ENCODE peak calls at places on chromosomes 2 and 18, in nine cellular contexts. One of them, this sample, is unnamed.
A peak's percentile ranks its signal among the peaks of the same experiment; 100 is the strongest.

GRCh38 chr2:88451647-88452150 is 794 bp downstream of the FOXI3 start:
- DNase-seq in posterior vena cava: no peak
- DNase-seq in retina: peak; percentile 86
- DNase-seq in NCI-H2081: peak; percentile 24
- DNase-seq in M059J: no peak
- DNase-seq in AG04450: no peak
- DNase-seq in astrocyte of the cerebellum: no peak
- DNase-seq in NCI-H1105 treated with DMSO at 0.1 percent for 48 hours: peak; percentile 45
- DNase-seq in C1 segment of cervical spinal cord: no peak
- DNase-seq in this sample: no peak

GRCh38 chr2:241896746-241897201 is 27.2 kb downstream of the RTP5 start:
- DNase-seq in posterior vena cava: peak; percentile 17
- DNase-seq in retina: no peak
- DNase-seq in NCI-H2081: no peak
- DNase-seq in M059J: no peak
- DNase-seq in AG04450: no peak
- DNase-seq in astrocyte of the cerebellum: no peak
- DNase-seq in NCI-H1105 treated with DMSO at 0.1 percent for 48 hours: no peak
- DNase-seq in C1 segment of cervical spinal cord: no peak
- DNase-seq in this sample: no peak

GRCh38 chr2:209147981-209148380 is 275.9 kb upstream of the MAP2 start:
- DNase-seq in posterior vena cava: no peak
- DNase-seq in retina: no peak
- DNase-seq in NCI-H2081: no peak
- DNase-seq in M059J: no peak
- DNase-seq in AG04450: no peak
- DNase-seq in astrocyte of the cerebellum: no peak
- DNase-seq in NCI-H1105 treated with DMSO at 0.1 percent for 48 hours: no peak
- DNase-seq in C1 segment of cervical spinal cord: no peak
- DNase-seq in this sample: no peak

GRCh38 chr2:143176606-143177005 is 47.4 kb downstream of the ARHGAP15 start:
- DNase-seq in posterior vena cava: no peak
- DNase-seq in retina: no peak
- DNase-seq in NCI-H2081: no peak
- DNase-seq in M059J: no peak
- DNase-seq in AG04450: no peak
- DNase-seq in astrocyte of the cerebellum: no peak
- DNase-seq in NCI-H1105 treated with DMSO at 0.1 percent for 48 hours: no peak
- DNase-seq in C1 segment of cervical spinal cord: no peak
- DNase-seq in this sample: no peak

GRCh38 chr2:160417745-160418397 is 75.7 kb downstream of the RBMS1 start:
- DNase-seq in posterior vena cava: no peak
- DNase-seq in retina: no peak
- DNase-seq in NCI-H2081: no peak
- DNase-seq in M059J: peak; percentile 95
- DNase-seq in AG04450: no peak
- DNase-seq in astrocyte of the cerebellum: no peak
- DNase-seq in NCI-H1105 treated with DMSO at 0.1 percent for 48 hours: no peak
- DNase-seq in C1 segment of cervical spinal cord: no peak
- DNase-seq in this sample: no peak

GRCh38 chr2:202592580-202592979 is 42.2 kb upstream of the FAM117B start:
- DNase-seq in posterior vena cava: no peak
- DNase-seq in retina: no peak
- DNase-seq in NCI-H2081: no peak
- DNase-seq in M059J: no peak
- DNase-seq in AG04450: peak; percentile 3
- DNase-seq in astrocyte of the cerebellum: no peak
- DNase-seq in NCI-H1105 treated with DMSO at 0.1 percent for 48 hours: no peak
- DNase-seq in C1 segment of cervical spinal cord: no peak
- DNase-seq in this sample: no peak

GRCh38 chr18:41576643-41577042 is 378.4 kb upstream of the PIK3C3 start:
- DNase-seq in posterior vena cava: no peak
- DNase-seq in retina: no peak
- DNase-seq in NCI-H2081: no peak
- DNase-seq in M059J: no peak
- DNase-seq in AG04450: no peak
- DNase-seq in astrocyte of the cerebellum: no peak
- DNase-seq in NCI-H1105 treated with DMSO at 0.1 percent for 48 hours: no peak
- DNase-seq in C1 segment of cervical spinal cord: no peak
- DNase-seq in this sample: no peak

GRCh38 chr18:42480521-42480920 is 525.5 kb downstream of the PIK3C3 start:
- DNase-seq in posterior vena cava: no peak
- DNase-seq in retina: peak; percentile 29
- DNase-seq in NCI-H2081: peak; percentile 64
- DNase-seq in M059J: peak; percentile 21
- DNase-seq in AG04450: no peak
- DNase-seq in astrocyte of the cerebellum: no peak
- DNase-seq in NCI-H1105 treated with DMSO at 0.1 percent for 48 hours: no peak
- DNase-seq in C1 segment of cervical spinal cord: no peak
- DNase-seq in this sample: no peak

GRCh38 chr2:172409042-172409441 is 18.3 kb upstream of the ITGA6 start:
- DNase-seq in posterior vena cava: no peak
- DNase-seq in retina: no peak
- DNase-seq in NCI-H2081: no peak
- DNase-seq in M059J: no peak
- DNase-seq in AG04450: no peak
- DNase-seq in astrocyte of the cerebellum: no peak
- DNase-seq in NCI-H1105 treated with DMSO at 0.1 percent for 48 hours: no peak
- DNase-seq in C1 segment of cervical spinal cord: no peak
- DNase-seq in this sample: no peak

GRCh38 chr2:72995420-72996151 is 75.9 kb downstream of the SFXN5 start:
- DNase-seq in posterior vena cava: no peak
- DNase-seq in retina: peak; percentile 80
- DNase-seq in NCI-H2081: no peak
- DNase-seq in M059J: no peak
- DNase-seq in AG04450: no peak
- DNase-seq in astrocyte of the cerebellum: no peak
- DNase-seq in NCI-H1105 treated with DMSO at 0.1 percent for 48 hours: no peak
- DNase-seq in C1 segment of cervical spinal cord: no peak
- DNase-seq in this sample: no peak

GRCh38 chr2:68977453-68977852 is 3.0 kb downstream of the GKN1 start:
- DNase-seq in posterior vena cava: no peak
- DNase-seq in retina: no peak
- DNase-seq in NCI-H2081: no peak
- DNase-seq in M059J: no peak
- DNase-seq in AG04450: no peak
- DNase-seq in astrocyte of the cerebellum: no peak
- DNase-seq in NCI-H1105 treated with DMSO at 0.1 percent for 48 hours: no peak
- DNase-seq in C1 segment of cervical spinal cord: no peak
- DNase-seq in this sample: no peak

GRCh38 chr2:206572725-206573124 is 69.6 kb upstream of the FAM237A start:
- DNase-seq in posterior vena cava: no peak
- DNase-seq in retina: no peak
- DNase-seq in NCI-H2081: no peak
- DNase-seq in M059J: no peak
- DNase-seq in AG04450: no peak
- DNase-seq in astrocyte of the cerebellum: no peak
- DNase-seq in NCI-H1105 treated with DMSO at 0.1 percent for 48 hours: no peak
- DNase-seq in C1 segment of cervical spinal cord: no peak
- DNase-seq in this sample: no peak

GRCh38 chr2:180625006-180625844 is 355.2 kb upstream of the UBE2E3 start:
- DNase-seq in posterior vena cava: no peak
- DNase-seq in retina: no peak
- DNase-seq in NCI-H2081: no peak
- DNase-seq in M059J: peak; percentile 80
- DNase-seq in AG04450: peak; percentile 67
- DNase-seq in astrocyte of the cerebellum: peak; percentile 53
- DNase-seq in NCI-H1105 treated with DMSO at 0.1 percent for 48 hours: no peak
- DNase-seq in C1 segment of cervical spinal cord: no peak
- DNase-seq in this sample: no peak

GRCh38 chr2:177038772-177039484 is 173.7 kb upstream of the HNRNPA3 start:
- DNase-seq in posterior vena cava: no peak
- DNase-seq in retina: no peak
- DNase-seq in NCI-H2081: no peak
- DNase-seq in M059J: no peak
- DNase-seq in AG04450: no peak
- DNase-seq in astrocyte of the cerebellum: no peak
- DNase-seq in NCI-H1105 treated with DMSO at 0.1 percent for 48 hours: no peak
- DNase-seq in C1 segment of cervical spinal cord: no peak
- DNase-seq in this sample: no peak

GRCh38 chr2:74227646-74228045 is 29.2 kb downstream of the MTHFD2 start:
- DNase-seq in posterior vena cava: no peak
- DNase-seq in retina: no peak
- DNase-seq in NCI-H2081: no peak
- DNase-seq in M059J: no peak
- DNase-seq in AG04450: no peak
- DNase-seq in astrocyte of the cerebellum: no peak
- DNase-seq in NCI-H1105 treated with DMSO at 0.1 percent for 48 hours: no peak
- DNase-seq in C1 segment of cervical spinal cord: no peak
- DNase-seq in this sample: no peak

GRCh38 chr2:172038604-172039003 is 38.9 kb downstream of the METAP1D start:
- DNase-seq in posterior vena cava: no peak
- DNase-seq in retina: no peak
- DNase-seq in NCI-H2081: peak; percentile 79
- DNase-seq in M059J: peak; percentile 97
- DNase-seq in AG04450: no peak
- DNase-seq in astrocyte of the cerebellum: no peak
- DNase-seq in NCI-H1105 treated with DMSO at 0.1 percent for 48 hours: peak; percentile 25
- DNase-seq in C1 segment of cervical spinal cord: no peak
- DNase-seq in this sample: no peak

GRCh38 chr2:172052000-172052983 is 33.0 kb upstream of the DLX1 start:
- DNase-seq in posterior vena cava: no peak
- DNase-seq in retina: no peak
- DNase-seq in NCI-H2081: peak; percentile 76
- DNase-seq in M059J: peak; percentile 16
- DNase-seq in AG04450: no peak
- DNase-seq in astrocyte of the cerebellum: peak; percentile 9
- DNase-seq in NCI-H1105 treated with DMSO at 0.1 percent for 48 hours: peak; percentile 86
- DNase-seq in C1 segment of cervical spinal cord: no peak
- DNase-seq in this sample: no peak

GRCh38 chr2:240423788-240424191 is 11.7 kb upstream of the GPC1 start:
- DNase-seq in posterior vena cava: peak; percentile 61
- DNase-seq in retina: no peak
- DNase-seq in NCI-H2081: no peak
- DNase-seq in M059J: no peak
- DNase-seq in AG04450: no peak
- DNase-seq in astrocyte of the cerebellum: no peak
- DNase-seq in NCI-H1105 treated with DMSO at 0.1 percent for 48 hours: no peak
- DNase-seq in C1 segment of cervical spinal cord: no peak
- DNase-seq in this sample: no peak

GRCh38 chr18:59665057-59666007 is 31.9 kb downstream of the CCBE1 start:
- DNase-seq in posterior vena cava: no peak
- DNase-seq in retina: no peak
- DNase-seq in NCI-H2081: no peak
- DNase-seq in M059J: peak; percentile 52
- DNase-seq in AG04450: no peak
- DNase-seq in astrocyte of the cerebellum: peak; percentile 44
- DNase-seq in NCI-H1105 treated with DMSO at 0.1 percent for 48 hours: no peak
- DNase-seq in C1 segment of cervical spinal cord: no peak
- DNase-seq in this sample: no peak

GRCh38 chr2:70143314-70144150 is 47.3 kb downstream of the C2orf42 start:
- DNase-seq in posterior vena cava: peak; percentile 83
- DNase-seq in retina: peak; percentile 73
- DNase-seq in NCI-H2081: peak; percentile 44
- DNase-seq in M059J: peak; percentile 72
- DNase-seq in AG04450: no peak
- DNase-seq in astrocyte of the cerebellum: no peak
- DNase-seq in NCI-H1105 treated with DMSO at 0.1 percent for 48 hours: no peak
- DNase-seq in C1 segment of cervical spinal cord: no peak
- DNase-seq in this sample: no peak

GRCh38 chr2:171244970-171245782 is 84.5 kb upstream of the TLK1 start:
- DNase-seq in posterior vena cava: no peak
- DNase-seq in retina: no peak
- DNase-seq in NCI-H2081: no peak
- DNase-seq in M059J: peak; percentile 13
- DNase-seq in AG04450: no peak
- DNase-seq in astrocyte of the cerebellum: no peak
- DNase-seq in NCI-H1105 treated with DMSO at 0.1 percent for 48 hours: no peak
- DNase-seq in C1 segment of cervical spinal cord: no peak
- DNase-seq in this sample: no peak

GRCh38 chr2:238523158-238524110 is 96.7 kb downstream of the ASB1 start:
- DNase-seq in posterior vena cava: no peak
- DNase-seq in retina: peak; percentile 86
- DNase-seq in NCI-H2081: no peak
- DNase-seq in M059J: no peak
- DNase-seq in AG04450: peak; percentile 10
- DNase-seq in astrocyte of the cerebellum: no peak
- DNase-seq in NCI-H1105 treated with DMSO at 0.1 percent for 48 hours: no peak
- DNase-seq in C1 segment of cervical spinal cord: no peak
- DNase-seq in this sample: no peak

GRCh38 chr2:160697817-160698216 is 204.2 kb upstream of the RBMS1 start:
- DNase-seq in posterior vena cava: no peak
- DNase-seq in retina: no peak
- DNase-seq in NCI-H2081: peak; percentile 16
- DNase-seq in M059J: no peak
- DNase-seq in AG04450: no peak
- DNase-seq in astrocyte of the cerebellum: no peak
- DNase-seq in NCI-H1105 treated with DMSO at 0.1 percent for 48 hours: no peak
- DNase-seq in C1 segment of cervical spinal cord: no peak
- DNase-seq in this sample: no peak

GRCh38 chr2:228613133-228613532 is 431.6 kb upstream of the SPHKAP start:
- DNase-seq in posterior vena cava: no peak
- DNase-seq in retina: no peak
- DNase-seq in NCI-H2081: no peak
- DNase-seq in M059J: peak; percentile 81
- DNase-seq in AG04450: peak; percentile 72
- DNase-seq in astrocyte of the cerebellum: no peak
- DNase-seq in NCI-H1105 treated with DMSO at 0.1 percent for 48 hours: no peak
- DNase-seq in C1 segment of cervical spinal cord: no peak
- DNase-seq in this sample: no peak

GRCh38 chr2:217691920-217692666 is 310.7 kb downstream of the TNS1 start:
- DNase-seq in posterior vena cava: peak; percentile 92
- DNase-seq in retina: no peak
- DNase-seq in NCI-H2081: no peak
- DNase-seq in M059J: peak; percentile 80
- DNase-seq in AG04450: no peak
- DNase-seq in astrocyte of the cerebellum: no peak
- DNase-seq in NCI-H1105 treated with DMSO at 0.1 percent for 48 hours: no peak
- DNase-seq in C1 segment of cervical spinal cord: no peak
- DNase-seq in this sample: no peak

GRCh38 chr2:1790996-1791395 is 46.7 kb upstream of the PXDN start:
- DNase-seq in posterior vena cava: no peak
- DNase-seq in retina: no peak
- DNase-seq in NCI-H2081: no peak
- DNase-seq in M059J: no peak
- DNase-seq in AG04450: no peak
- DNase-seq in astrocyte of the cerebellum: no peak
- DNase-seq in NCI-H1105 treated with DMSO at 0.1 percent for 48 hours: no peak
- DNase-seq in C1 segment of cervical spinal cord: no peak
- DNase-seq in this sample: no peak

GRCh38 chr2:219691551-219691950 is 64.1 kb downstream of the SLC4A3 start:
- DNase-seq in posterior vena cava: no peak
- DNase-seq in retina: no peak
- DNase-seq in NCI-H2081: no peak
- DNase-seq in M059J: no peak
- DNase-seq in AG04450: no peak
- DNase-seq in astrocyte of the cerebellum: no peak
- DNase-seq in NCI-H1105 treated with DMSO at 0.1 percent for 48 hours: no peak
- DNase-seq in C1 segment of cervical spinal cord: no peak
- DNase-seq in this sample: no peak

GRCh38 chr18:50861617-50862016 is 17.3 kb upstream of the ME2 start:
- DNase-seq in posterior vena cava: no peak
- DNase-seq in retina: no peak
- DNase-seq in NCI-H2081: no peak
- DNase-seq in M059J: no peak
- DNase-seq in AG04450: no peak
- DNase-seq in astrocyte of the cerebellum: no peak
- DNase-seq in NCI-H1105 treated with DMSO at 0.1 percent for 48 hours: no peak
- DNase-seq in C1 segment of cervical spinal cord: no peak
- DNase-seq in this sample: no peak

GRCh38 chr2:88042476-88042875 is 13.1 kb downstream of the KRCC1 start:
- DNase-seq in posterior vena cava: no peak
- DNase-seq in retina: no peak
- DNase-seq in NCI-H2081: no peak
- DNase-seq in M059J: no peak
- DNase-seq in AG04450: no peak
- DNase-seq in astrocyte of the cerebellum: no peak
- DNase-seq in NCI-H1105 treated with DMSO at 0.1 percent for 48 hours: no peak
- DNase-seq in C1 segment of cervical spinal cord: no peak
- DNase-seq in this sample: no peak

GRCh38 chr2:106963893-106964292 is 77.9 kb upstream of the ST6GAL2 start:
- DNase-seq in posterior vena cava: peak; percentile 74
- DNase-seq in retina: no peak
- DNase-seq in NCI-H2081: no peak
- DNase-seq in M059J: no peak
- DNase-seq in AG04450: no peak
- DNase-seq in astrocyte of the cerebellum: no peak
- DNase-seq in NCI-H1105 treated with DMSO at 0.1 percent for 48 hours: no peak
- DNase-seq in C1 segment of cervical spinal cord: no peak
- DNase-seq in this sample: no peak

GRCh38 chr2:15042824-15043223 is 410.3 kb downstream of the LRATD1 start:
- DNase-seq in posterior vena cava: no peak
- DNase-seq in retina: no peak
- DNase-seq in NCI-H2081: no peak
- DNase-seq in M059J: peak; percentile 61
- DNase-seq in AG04450: peak; percentile 96
- DNase-seq in astrocyte of the cerebellum: peak; percentile 89
- DNase-seq in NCI-H1105 treated with DMSO at 0.1 percent for 48 hours: no peak
- DNase-seq in C1 segment of cervical spinal cord: no peak
- DNase-seq in this sample: no peak

This sample was measured in GM18507.